ENCODE peak calls at places on chromosomes 2 and 18, in seven cellular contexts. One of them, this sample, is unnamed.

GRCh38 chr2:181471783-181472182 is 14.6 kb downstream of the ITGA4 start:
- DNase-seq in astrocyte of the spinal cord: peak
- DNase-seq in fibroblast of the aortic adventitia: no peak
- DNase-seq in choroid plexus epithelial cell: no peak
- DNase-seq in tibial artery: no peak
- DNase-seq in cardiac fibroblast: no peak
- DNase-seq in HFF-Myc: no peak
- DNase-seq in this sample: no peak

GRCh38 chr2:86194751-86195054 is 559 bp downstream of the IMMT start:
- DNase-seq in astrocyte of the spinal cord: peak
- DNase-seq in fibroblast of the aortic adventitia: no peak
- DNase-seq in choroid plexus epithelial cell: no peak
- DNase-seq in tibial artery: no peak
- DNase-seq in cardiac fibroblast: no peak
- DNase-seq in HFF-Myc: no peak
- DNase-seq in this sample: no peak

GRCh38 chr2:95208101-95208500 is 780 bp downstream of the ZNF892 start:
- DNase-seq in astrocyte of the spinal cord: no peak
- DNase-seq in fibroblast of the aortic adventitia: peak
- DNase-seq in choroid plexus epithelial cell: peak
- DNase-seq in tibial artery: no peak
- DNase-seq in cardiac fibroblast: no peak
- DNase-seq in HFF-Myc: no peak
- DNase-seq in this sample: no peak

GRCh38 chr2:34670482-34670881 is 1071.4 kb upstream of the FAM98A start:
- DNase-seq in astrocyte of the spinal cord: no peak
- DNase-seq in fibroblast of the aortic adventitia: no peak
- DNase-seq in choroid plexus epithelial cell: no peak
- DNase-seq in tibial artery: no peak
- DNase-seq in cardiac fibroblast: no peak
- DNase-seq in HFF-Myc: no peak
- DNase-seq in this sample: no peak

GRCh38 chr2:62868947-62869346 is 163.4 kb downstream of the EHBP1 start:
- DNase-seq in astrocyte of the spinal cord: no peak
- DNase-seq in fibroblast of the aortic adventitia: no peak
- DNase-seq in choroid plexus epithelial cell: no peak
- DNase-seq in tibial artery: no peak
- DNase-seq in cardiac fibroblast: no peak
- DNase-seq in HFF-Myc: no peak
- DNase-seq in this sample: no peak

GRCh38 chr2:33782395-33783239 is 183.5 kb upstream of the FAM98A start:
- DNase-seq in astrocyte of the spinal cord: no peak
- DNase-seq in fibroblast of the aortic adventitia: no peak
- DNase-seq in choroid plexus epithelial cell: no peak
- DNase-seq in tibial artery: no peak
- DNase-seq in cardiac fibroblast: no peak
- DNase-seq in HFF-Myc: no peak
- DNase-seq in this sample: no peak

GRCh38 chr2:109340381-109340780 is 211.4 kb downstream of the SH3RF3 start:
- DNase-seq in astrocyte of the spinal cord: no peak
- DNase-seq in fibroblast of the aortic adventitia: no peak
- DNase-seq in choroid plexus epithelial cell: no peak
- DNase-seq in tibial artery: no peak
- DNase-seq in cardiac fibroblast: no peak
- DNase-seq in HFF-Myc: no peak
- DNase-seq in this sample: no peak

GRCh38 chr18:69947361-69948106 is at the start of gene CD226:
- DNase-seq in astrocyte of the spinal cord: no peak
- DNase-seq in fibroblast of the aortic adventitia: no peak
- DNase-seq in choroid plexus epithelial cell: no peak
- DNase-seq in tibial artery: no peak
- DNase-seq in cardiac fibroblast: no peak
- DNase-seq in HFF-Myc: no peak
- DNase-seq in this sample: no peak

GRCh38 chr2:134451347-134451630 is 197.4 kb downstream of the MGAT5 start:
- DNase-seq in astrocyte of the spinal cord: no peak
- DNase-seq in fibroblast of the aortic adventitia: no peak
- DNase-seq in choroid plexus epithelial cell: no peak
- DNase-seq in tibial artery: peak
- DNase-seq in cardiac fibroblast: no peak
- DNase-seq in HFF-Myc: no peak
- DNase-seq in this sample: no peak

GRCh38 chr2:189347540-189347939 is 93.7 kb upstream of the WDR75 start:
- DNase-seq in astrocyte of the spinal cord: peak
- DNase-seq in fibroblast of the aortic adventitia: peak
- DNase-seq in choroid plexus epithelial cell: peak
- DNase-seq in tibial artery: peak
- DNase-seq in cardiac fibroblast: peak
- DNase-seq in HFF-Myc: peak
- DNase-seq in this sample: peak

GRCh38 chr18:35112696-35113095 is 71.5 kb downstream of the MAPRE2 start:
- DNase-seq in astrocyte of the spinal cord: no peak
- DNase-seq in fibroblast of the aortic adventitia: no peak
- DNase-seq in choroid plexus epithelial cell: no peak
- DNase-seq in tibial artery: no peak
- DNase-seq in cardiac fibroblast: no peak
- DNase-seq in HFF-Myc: no peak
- DNase-seq in this sample: no peak

GRCh38 chr2:22855761-22856184 is 529.2 kb upstream of the KLHL29 start:
- DNase-seq in astrocyte of the spinal cord: no peak
- DNase-seq in fibroblast of the aortic adventitia: no peak
- DNase-seq in choroid plexus epithelial cell: no peak
- DNase-seq in tibial artery: no peak
- DNase-seq in cardiac fibroblast: no peak
- DNase-seq in HFF-Myc: no peak
- DNase-seq in this sample: no peak

GRCh38 chr2:63048367-63049171 is 2.1 kb upstream of the OTX1 start:
- DNase-seq in astrocyte of the spinal cord: no peak
- DNase-seq in fibroblast of the aortic adventitia: no peak
- DNase-seq in choroid plexus epithelial cell: no peak
- DNase-seq in tibial artery: no peak
- DNase-seq in cardiac fibroblast: no peak
- DNase-seq in HFF-Myc: no peak
- DNase-seq in this sample: no peak

GRCh38 chr2:57371186-57371585 is 675.4 kb upstream of the VRK2 start:
- DNase-seq in astrocyte of the spinal cord: no peak
- DNase-seq in fibroblast of the aortic adventitia: no peak
- DNase-seq in choroid plexus epithelial cell: peak
- DNase-seq in tibial artery: no peak
- DNase-seq in cardiac fibroblast: no peak
- DNase-seq in HFF-Myc: no peak
- DNase-seq in this sample: no peak

GRCh38 chr2:239324456-239324855 is 76.4 kb downstream of the HDAC4 start:
- DNase-seq in astrocyte of the spinal cord: no peak
- DNase-seq in fibroblast of the aortic adventitia: no peak
- DNase-seq in choroid plexus epithelial cell: no peak
- DNase-seq in tibial artery: no peak
- DNase-seq in cardiac fibroblast: no peak
- DNase-seq in HFF-Myc: no peak
- DNase-seq in this sample: no peak

GRCh38 chr18:59376351-59376935 is 17.4 kb upstream of the LMAN1 start:
- DNase-seq in astrocyte of the spinal cord: no peak
- DNase-seq in fibroblast of the aortic adventitia: no peak
- DNase-seq in choroid plexus epithelial cell: no peak
- DNase-seq in tibial artery: no peak
- DNase-seq in cardiac fibroblast: no peak
- DNase-seq in HFF-Myc: no peak
- DNase-seq in this sample: no peak

GRCh38 chr2:138187221-138187620 is 222.9 kb downstream of the HNMT start:
- DNase-seq in astrocyte of the spinal cord: no peak
- DNase-seq in fibroblast of the aortic adventitia: no peak
- DNase-seq in choroid plexus epithelial cell: no peak
- DNase-seq in tibial artery: no peak
- DNase-seq in cardiac fibroblast: no peak
- DNase-seq in HFF-Myc: no peak
- DNase-seq in this sample: no peak

GRCh38 chr2:172333626-172334330 is 93.6 kb upstream of the ITGA6 start:
- DNase-seq in astrocyte of the spinal cord: no peak
- DNase-seq in fibroblast of the aortic adventitia: no peak
- DNase-seq in choroid plexus epithelial cell: no peak
- DNase-seq in tibial artery: no peak
- DNase-seq in cardiac fibroblast: no peak
- DNase-seq in HFF-Myc: no peak
- DNase-seq in this sample: no peak

GRCh38 chr18:49597556-49597955 is 35.7 kb downstream of the LIPG start:
- DNase-seq in astrocyte of the spinal cord: no peak
- DNase-seq in fibroblast of the aortic adventitia: peak
- DNase-seq in choroid plexus epithelial cell: no peak
- DNase-seq in tibial artery: no peak
- DNase-seq in cardiac fibroblast: no peak
- DNase-seq in HFF-Myc: no peak
- DNase-seq in this sample: no peak

GRCh38 chr2:175111200-175111657 is 56.8 kb downstream of the ATF2 start:
- DNase-seq in astrocyte of the spinal cord: peak
- DNase-seq in fibroblast of the aortic adventitia: peak
- DNase-seq in choroid plexus epithelial cell: peak
- DNase-seq in tibial artery: no peak
- DNase-seq in cardiac fibroblast: peak
- DNase-seq in HFF-Myc: peak
- DNase-seq in this sample: no peak

GRCh38 chr2:40199758-40200157 is 252.1 kb downstream of the SLC8A1 start:
- DNase-seq in astrocyte of the spinal cord: no peak
- DNase-seq in fibroblast of the aortic adventitia: peak
- DNase-seq in choroid plexus epithelial cell: no peak
- DNase-seq in tibial artery: no peak
- DNase-seq in cardiac fibroblast: peak
- DNase-seq in HFF-Myc: no peak
- DNase-seq in this sample: no peak

GRCh38 chr2:219688560-219689445 is 61.4 kb downstream of the SLC4A3 start:
- DNase-seq in astrocyte of the spinal cord: peak
- DNase-seq in fibroblast of the aortic adventitia: peak
- DNase-seq in choroid plexus epithelial cell: peak
- DNase-seq in tibial artery: peak
- DNase-seq in cardiac fibroblast: peak
- DNase-seq in HFF-Myc: peak
- DNase-seq in this sample: no peak

GRCh38 chr2:238285653-238286082 is 2.7 kb downstream of the PER2 start:
- DNase-seq in astrocyte of the spinal cord: peak
- DNase-seq in fibroblast of the aortic adventitia: peak
- DNase-seq in choroid plexus epithelial cell: peak
- DNase-seq in tibial artery: peak
- DNase-seq in cardiac fibroblast: peak
- DNase-seq in HFF-Myc: peak
- DNase-seq in this sample: peak

GRCh38 chr2:107259411-107260195 is 373.6 kb upstream of the ST6GAL2 start:
- DNase-seq in astrocyte of the spinal cord: no peak
- DNase-seq in fibroblast of the aortic adventitia: no peak
- DNase-seq in choroid plexus epithelial cell: no peak
- DNase-seq in tibial artery: no peak
- DNase-seq in cardiac fibroblast: no peak
- DNase-seq in HFF-Myc: no peak
- DNase-seq in this sample: no peak

DNA sequence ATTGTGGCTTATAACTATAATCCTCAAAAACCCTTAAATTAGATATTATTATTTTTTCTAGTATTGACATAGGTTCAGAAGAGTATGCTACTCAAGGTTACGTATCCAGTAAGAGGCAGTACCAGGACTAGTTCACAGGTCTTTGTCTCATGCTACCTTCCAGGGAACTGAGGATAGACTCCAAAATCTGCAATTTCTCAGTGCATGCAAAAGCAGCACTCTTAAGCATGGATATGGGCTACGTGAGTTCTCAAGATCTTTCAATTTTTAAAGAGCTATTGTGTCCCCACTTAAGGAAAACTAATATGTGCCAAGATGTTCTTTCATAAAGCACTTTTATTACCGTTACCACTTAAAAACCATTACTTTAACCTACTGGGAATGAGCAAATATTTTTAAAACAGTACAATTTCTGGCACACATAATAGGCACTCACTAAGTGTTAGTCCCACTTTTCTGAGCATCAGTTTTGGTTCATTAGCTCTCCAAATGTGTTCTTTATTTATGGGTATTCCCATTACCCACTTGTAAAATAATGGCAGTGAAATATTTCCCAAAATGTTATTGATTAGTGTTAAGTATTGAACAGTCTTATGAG is 113.8 kb upstream of the TTN start:
- DNase-seq in astrocyte of the spinal cord: no peak
- DNase-seq in fibroblast of the aortic adventitia: no peak
- DNase-seq in choroid plexus epithelial cell: no peak
- DNase-seq in tibial artery: no peak
- DNase-seq in cardiac fibroblast: no peak
- DNase-seq in HFF-Myc: no peak
- DNase-seq in this sample: no peak
- TF ChIP-seq CTCF in astrocyte of the spinal cord: no peak
- TF ChIP-seq CTCF in fibroblast of the aortic adventitia: no peak
- TF ChIP-seq CTCF in choroid plexus epithelial cell: no peak
- TF ChIP-seq CTCF in tibial artery: no peak
- TF ChIP-seq CTCF in cardiac fibroblast: no peak
- TF ChIP-seq CTCF in HFF-Myc: no peak
- TF ChIP-seq CTCF in this sample: no peak

GRCh38 chr2:100237046-100237615 is 85.2 kb downstream of the LONRF2 start:
- DNase-seq in astrocyte of the spinal cord: no peak
- DNase-seq in fibroblast of the aortic adventitia: no peak
- DNase-seq in choroid plexus epithelial cell: peak
- DNase-seq in tibial artery: no peak
- DNase-seq in cardiac fibroblast: no peak
- DNase-seq in HFF-Myc: no peak
- DNase-seq in this sample: no peak
- TF ChIP-seq CTCF in astrocyte of the spinal cord: no peak
- TF ChIP-seq CTCF in fibroblast of the aortic adventitia: no peak
- TF ChIP-seq CTCF in choroid plexus epithelial cell: peak
- TF ChIP-seq CTCF in tibial artery: no peak
- TF ChIP-seq CTCF in cardiac fibroblast: no peak
- TF ChIP-seq CTCF in HFF-Myc: no peak
- TF ChIP-seq CTCF in this sample: peak

GRCh38 chr2:148965596-148966431 is 72.7 kb upstream of the LYPD6B start:
- DNase-seq in astrocyte of the spinal cord: no peak
- DNase-seq in fibroblast of the aortic adventitia: no peak
- DNase-seq in choroid plexus epithelial cell: no peak
- DNase-seq in tibial artery: no peak
- DNase-seq in cardiac fibroblast: no peak
- DNase-seq in HFF-Myc: no peak
- DNase-seq in this sample: no peak

GRCh38 chr2:148968776-148969175 is 69.7 kb upstream of the LYPD6B start:
- DNase-seq in astrocyte of the spinal cord: no peak
- DNase-seq in fibroblast of the aortic adventitia: no peak
- DNase-seq in choroid plexus epithelial cell: no peak
- DNase-seq in tibial artery: no peak
- DNase-seq in cardiac fibroblast: no peak
- DNase-seq in HFF-Myc: no peak
- DNase-seq in this sample: no peak

GRCh38 chr2:148966432-148966758 is 72.1 kb upstream of the LYPD6B start:
- DNase-seq in astrocyte of the spinal cord: no peak
- DNase-seq in fibroblast of the aortic adventitia: no peak
- DNase-seq in choroid plexus epithelial cell: no peak
- DNase-seq in tibial artery: no peak
- DNase-seq in cardiac fibroblast: no peak
- DNase-seq in HFF-Myc: no peak
- DNase-seq in this sample: no peak

GRCh38 chr2:148967056-148967455 is 71.4 kb upstream of the LYPD6B start:
- DNase-seq in astrocyte of the spinal cord: no peak
- DNase-seq in fibroblast of the aortic adventitia: no peak
- DNase-seq in choroid plexus epithelial cell: no peak
- DNase-seq in tibial artery: no peak
- DNase-seq in cardiac fibroblast: no peak
- DNase-seq in HFF-Myc: no peak
- DNase-seq in this sample: no peak

GRCh38 chr2:148967484-148967883 is 71.0 kb upstream of the LYPD6B start:
- DNase-seq in astrocyte of the spinal cord: no peak
- DNase-seq in fibroblast of the aortic adventitia: peak
- DNase-seq in choroid plexus epithelial cell: peak
- DNase-seq in tibial artery: no peak
- DNase-seq in cardiac fibroblast: peak
- DNase-seq in HFF-Myc: no peak
- DNase-seq in this sample: no peak
- TF ChIP-seq CTCF in astrocyte of the spinal cord: peak
- TF ChIP-seq CTCF in fibroblast of the aortic adventitia: peak
- TF ChIP-seq CTCF in choroid plexus epithelial cell: peak
- TF ChIP-seq CTCF in tibial artery: no peak
- TF ChIP-seq CTCF in cardiac fibroblast: no peak
- TF ChIP-seq CTCF in HFF-Myc: no peak
- TF ChIP-seq CTCF in this sample: no peak

GRCh38 chr18:78984941-78985784 is 5.5 kb downstream of the SALL3 start:
- DNase-seq in astrocyte of the spinal cord: peak
- DNase-seq in fibroblast of the aortic adventitia: peak
- DNase-seq in choroid plexus epithelial cell: peak
- DNase-seq in tibial artery: no peak
- DNase-seq in cardiac fibroblast: peak
- DNase-seq in HFF-Myc: no peak
- DNase-seq in this sample: no peak
- TF ChIP-seq CTCF in astrocyte of the spinal cord: peak
- TF ChIP-seq CTCF in fibroblast of the aortic adventitia: peak
- TF ChIP-seq CTCF in choroid plexus epithelial cell: peak
- TF ChIP-seq CTCF in tibial artery: no peak
- TF ChIP-seq CTCF in cardiac fibroblast: no peak
- TF ChIP-seq CTCF in HFF-Myc: no peak
- TF ChIP-seq CTCF in this sample: no peak